ENCODE peak calls at places on chromosomes 3 and 15, in four cellular contexts. One of them, this sample, is unnamed.

GRCh38 chr3:13571264-13571663 is 22.3 kb downstream of the FBLN2 start:
- DNase-seq in right atrium auricular region: no peak
- DNase-seq in fibroblast of lung: no peak
- DNase-seq in A549: no peak
- DNase-seq in this sample: no peak

GRCh38 chr3:183460059-183461052 is 31.9 kb upstream of the MCF2L2 start:
- DNase-seq in right atrium auricular region: no peak
- DNase-seq in fibroblast of lung: peak; percentile 56
- DNase-seq in A549: no peak
- DNase-seq in this sample: no peak

GRCh38 chr15:35430301-35430700 is 115.7 kb downstream of the DPH6 start:
- DNase-seq in right atrium auricular region: no peak
- DNase-seq in fibroblast of lung: no peak
- DNase-seq in A549: no peak
- DNase-seq in this sample: no peak

GRCh38 chr15:69126054-69126469 is 34.4 kb upstream of the GLCE start:
- DNase-seq in right atrium auricular region: no peak
- DNase-seq in fibroblast of lung: peak; percentile 45
- DNase-seq in A549: no peak
- DNase-seq in this sample: no peak

GRCh38 chr15:81016253-81017068 is 15.7 kb downstream of the TLNRD1 start:
- DNase-seq in right atrium auricular region: no peak
- DNase-seq in fibroblast of lung: no peak
- DNase-seq in A549: no peak
- DNase-seq in this sample: peak; percentile 42

GRCh38 chr3:52704611-52705437 is 767 bp downstream of the GLT8D1 start:
- DNase-seq in right atrium auricular region: peak; percentile 61
- DNase-seq in fibroblast of lung: peak; percentile 48
- DNase-seq in A549: peak; percentile 21
- DNase-seq in this sample: peak; percentile 20

GRCh38 chr15:101615414-101615985 is 36.7 kb downstream of the TM2D3 start:
- DNase-seq in right atrium auricular region: peak; percentile 71
- DNase-seq in fibroblast of lung: no peak
- DNase-seq in A549: no peak
- DNase-seq in this sample: no peak

GRCh38 chr3:109977903-109978302 is 640.6 kb upstream of the DPPA4 start:
- DNase-seq in right atrium auricular region: no peak
- DNase-seq in fibroblast of lung: no peak
- DNase-seq in A549: no peak
- DNase-seq in this sample: no peak

GRCh38 chr15:77627581-77627980 is 5.1 kb downstream of the LINGO1 start:
- DNase-seq in right atrium auricular region: no peak
- DNase-seq in fibroblast of lung: no peak
- DNase-seq in A549: no peak
- DNase-seq in this sample: no peak

GRCh38 chr3:112765531-112765930 is 81.1 kb downstream of the CD200R1L start:
- DNase-seq in right atrium auricular region: no peak
- DNase-seq in fibroblast of lung: no peak
- DNase-seq in A549: no peak
- DNase-seq in this sample: no peak

GRCh38 chr3:10964537-10965167 is 27.9 kb upstream of the SLC6A1 start:
- DNase-seq in right atrium auricular region: no peak
- DNase-seq in fibroblast of lung: peak; percentile 17
- DNase-seq in A549: no peak
- DNase-seq in this sample: no peak

GRCh38 chr15:30865257-30865656 is 38.5 kb upstream of the FAN1 start:
- DNase-seq in right atrium auricular region: no peak
- DNase-seq in fibroblast of lung: no peak
- DNase-seq in A549: no peak
- DNase-seq in this sample: no peak

GRCh38 chr3:40597441-40597840 is 72.7 kb downstream of the ZNF621 start:
- DNase-seq in right atrium auricular region: no peak
- DNase-seq in fibroblast of lung: peak; percentile 73
- DNase-seq in A549: no peak
- DNase-seq in this sample: no peak

GRCh38 chr3:101119535-101119934 is 126.3 kb upstream of the ABI3BP start:
- DNase-seq in right atrium auricular region: no peak
- DNase-seq in fibroblast of lung: peak; percentile 70
- DNase-seq in A549: no peak
- DNase-seq in this sample: no peak

GRCh38 chr3:102189564-102190339 is 245.1 kb upstream of the ZPLD1 start:
- DNase-seq in right atrium auricular region: no peak
- DNase-seq in fibroblast of lung: peak; percentile 83
- DNase-seq in A549: no peak
- DNase-seq in this sample: no peak

GRCh38 chr3:31815631-31816440 is 165.2 kb downstream of the OSBPL10 start:
- DNase-seq in right atrium auricular region: no peak
- DNase-seq in fibroblast of lung: no peak
- DNase-seq in A549: no peak
- DNase-seq in this sample: no peak

GRCh38 chr3:31813686-31814085 is 167.4 kb downstream of the OSBPL10 start:
- DNase-seq in right atrium auricular region: no peak
- DNase-seq in fibroblast of lung: no peak
- DNase-seq in A549: no peak
- DNase-seq in this sample: no peak

GRCh38 chr3:31815006-31815405 is 166.1 kb downstream of the OSBPL10 start:
- DNase-seq in right atrium auricular region: no peak
- DNase-seq in fibroblast of lung: peak; percentile 23
- DNase-seq in A549: no peak
- DNase-seq in this sample: no peak

GRCh38 chr3:31813197-31813596 is 167.9 kb downstream of the OSBPL10 start:
- DNase-seq in right atrium auricular region: no peak
- DNase-seq in fibroblast of lung: no peak
- DNase-seq in A549: no peak
- DNase-seq in this sample: no peak

GRCh38 chr3:31810991-31811433 is 170.1 kb downstream of the OSBPL10 start:
- DNase-seq in right atrium auricular region: no peak
- DNase-seq in fibroblast of lung: no peak
- DNase-seq in A549: no peak
- DNase-seq in this sample: no peak
- TF ChIP-seq CTCF in right atrium auricular region: no peak
- TF ChIP-seq CTCF in fibroblast of lung: no peak
- TF ChIP-seq CTCF in A549: no peak
- TF ChIP-seq CTCF in this sample: no peak

DNA sequence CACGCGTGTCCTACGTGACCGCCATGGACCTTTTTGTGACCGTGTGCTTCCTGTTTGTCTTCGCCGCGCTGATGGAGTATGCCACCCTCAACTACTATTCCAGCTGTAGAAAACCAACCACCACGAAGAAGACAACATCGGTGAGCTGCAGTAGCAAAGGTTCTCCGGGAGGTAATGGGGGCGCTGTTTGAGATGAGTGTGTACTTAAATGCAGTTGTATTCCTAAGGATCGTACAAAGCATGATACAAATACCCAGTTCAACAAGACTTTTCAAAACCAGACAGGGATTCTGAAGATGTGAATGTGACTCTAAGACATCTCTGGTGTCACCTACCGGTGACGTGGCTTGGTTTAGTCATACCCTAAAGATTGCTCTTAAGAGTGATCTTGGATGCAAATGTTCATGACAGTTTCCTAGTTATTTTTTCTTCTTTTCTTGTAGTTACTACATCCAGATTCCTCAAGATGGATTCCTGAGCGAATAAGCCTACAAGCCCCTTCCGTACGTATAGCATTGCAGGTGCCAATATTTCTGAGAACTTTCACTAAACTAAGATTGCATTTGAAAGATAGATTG is 556.6 kb downstream of the GABRG3 start:
- DNase-seq in right atrium auricular region: no peak
- DNase-seq in fibroblast of lung: no peak
- DNase-seq in A549: no peak
- DNase-seq in this sample: no peak
- H3K4me1 ChIP-seq in right atrium auricular region: no peaks in the 10 kb centered on the region
- H3K4me1 ChIP-seq in fibroblast of lung: no peaks in the 10 kb centered on the region
- H3K4me1 ChIP-seq in A549: no peaks in the 10 kb centered on the region
- H3K4me1 ChIP-seq in this sample: no peaks in the 10 kb centered on the region

DNA sequence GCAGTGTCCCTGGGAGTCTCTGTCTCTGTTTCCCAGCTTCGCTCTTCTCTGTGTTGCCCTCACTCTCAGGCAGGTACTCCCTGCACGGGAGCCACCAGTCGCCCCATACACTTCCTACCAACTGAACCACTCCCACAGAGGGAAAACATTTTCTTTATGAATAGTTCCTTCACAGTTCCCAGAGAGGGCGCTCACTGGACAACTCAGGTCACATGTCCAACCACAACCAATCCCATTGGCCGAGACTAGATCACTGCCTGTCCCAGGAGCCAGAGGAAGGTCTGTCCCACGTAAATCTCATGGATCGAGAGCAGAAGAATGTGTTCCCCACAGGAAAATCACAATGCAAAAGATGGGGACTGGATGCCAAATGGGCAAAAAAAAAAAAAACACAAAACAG is 26.1 kb downstream of the GRK7 start:
- DNase-seq in right atrium auricular region: no peak
- DNase-seq in fibroblast of lung: no peak
- DNase-seq in A549: peak; percentile 13
- DNase-seq in this sample: no peak
- TF ChIP-seq CTCF in right atrium auricular region: no peak
- TF ChIP-seq CTCF in fibroblast of lung: no peak
- TF ChIP-seq CTCF in A549: no peak
- TF ChIP-seq CTCF in this sample: no peak

GRCh38 chr3:58388550-58389061 is 45.0 kb downstream of the PDHB start:
- DNase-seq in right atrium auricular region: no peak
- DNase-seq in fibroblast of lung: peak; percentile 82
- DNase-seq in A549: no peak
- DNase-seq in this sample: no peak
- H3K4me1 ChIP-seq in right atrium auricular region: no peaks in the 10 kb centered on the region
- H3K4me1 ChIP-seq in fibroblast of lung: peaks cover 36% of the 10 kb centered on the region
- H3K4me1 ChIP-seq in A549: peaks cover 7% of the 10 kb centered on the region
- H3K4me1 ChIP-seq in this sample: no peaks in the 10 kb centered on the region

GRCh38 chr3:142984255-142984654 is 17.1 kb upstream of the U2SURP start:
- DNase-seq in right atrium auricular region: no peak
- DNase-seq in fibroblast of lung: no peak
- DNase-seq in A549: no peak
- DNase-seq in this sample: no peak

GRCh38 chr3:142981901-142982773 is 18.7 kb upstream of the PAQR9 start:
- DNase-seq in right atrium auricular region: no peak
- DNase-seq in fibroblast of lung: no peak
- DNase-seq in A549: no peak
- DNase-seq in this sample: no peak

GRCh38 chr3:142983318-142983717 is 18.1 kb upstream of the U2SURP start:
- DNase-seq in right atrium auricular region: no peak
- DNase-seq in fibroblast of lung: no peak
- DNase-seq in A549: no peak
- DNase-seq in this sample: no peak

GRCh38 chr3:142977399-142977728 is 13.9 kb upstream of the PAQR9 start:
- DNase-seq in right atrium auricular region: no peak
- DNase-seq in fibroblast of lung: peak; percentile 53
- DNase-seq in A549: peak; percentile 77
- DNase-seq in this sample: no peak

GRCh38 chr3:142981108-142981507 is 17.6 kb upstream of the PAQR9 start:
- DNase-seq in right atrium auricular region: no peak
- DNase-seq in fibroblast of lung: no peak
- DNase-seq in A549: no peak
- DNase-seq in this sample: no peak
- TF ChIP-seq CTCF in right atrium auricular region: peak; percentile 29
- TF ChIP-seq CTCF in fibroblast of lung: no peak
- TF ChIP-seq CTCF in A549: no peak
- TF ChIP-seq CTCF in this sample: no peak

GRCh38 chr3:129556890-129557736 is 14.1 kb downstream of the H1-8 start:
- DNase-seq in right atrium auricular region: peak; percentile 87
- DNase-seq in fibroblast of lung: peak; percentile 81
- DNase-seq in A549: no peak
- DNase-seq in this sample: peak; percentile 70
- H3K4me1 ChIP-seq in right atrium auricular region: no peaks in the 10 kb centered on the region
- H3K4me1 ChIP-seq in fibroblast of lung: peaks cover 51% of the 10 kb centered on the region
- H3K4me1 ChIP-seq in A549: peaks cover 43% of the 10 kb centered on the region
- H3K4me1 ChIP-seq in this sample: peaks cover 86% of the 10 kb centered on the region

DNA sequence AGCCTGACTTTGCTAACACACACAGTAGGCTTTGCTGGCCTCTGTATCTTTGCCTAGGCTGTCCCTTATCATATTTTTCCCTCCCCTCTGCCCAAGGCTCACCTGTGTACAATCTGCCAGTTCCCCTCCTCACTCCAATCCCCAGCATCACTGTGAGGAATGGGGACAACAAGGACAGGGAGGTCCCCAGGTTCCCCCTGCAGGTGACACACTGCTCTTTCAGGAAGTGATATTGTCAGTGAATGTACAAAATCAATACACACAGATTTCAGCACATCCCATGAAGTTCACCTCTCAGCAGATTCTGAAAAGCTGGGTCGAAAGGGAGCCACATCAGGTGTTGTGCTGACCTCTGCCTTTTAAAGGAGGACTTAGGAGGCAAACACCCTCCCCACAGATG is 177.5 kb downstream of the RAB11A start:
- DNase-seq in right atrium auricular region: no peak
- DNase-seq in fibroblast of lung: no peak
- DNase-seq in A549: no peak
- DNase-seq in this sample: no peak
- TF ChIP-seq CTCF in right atrium auricular region: no peak
- TF ChIP-seq CTCF in fibroblast of lung: no peak
- TF ChIP-seq CTCF in A549: peak; percentile 24
- TF ChIP-seq CTCF in this sample: no peak